ENCODE peak calls at places on chromosome 7, in seven cellular contexts. One of them, this sample, is unnamed.
A peak's percentile ranks its signal among the peaks of the same experiment; 100 is the strongest.

GRCh38 chr7:131040467-131040932 is 287.2 kb upstream of the MKLN1 start:
- DNase-seq in tibial nerve: peak; percentile 92
- DNase-seq in left colon: peak; percentile 68
- DNase-seq in DMS153: no peak
- DNase-seq in T1000: peak; percentile 9
- DNase-seq in PC-3: peak; percentile 79
- DNase-seq in LHCN-M2: peak; percentile 79
- DNase-seq in this sample: peak; percentile 69

GRCh38 chr7:47777531-47778152 is 170.6 kb downstream of the PKD1L1 start:
- DNase-seq in LHCN-M2: no peak
- DNase-seq in PC-3: no peak
- DNase-seq in DMS153: no peak
- DNase-seq in T1000: no peak
- DNase-seq in left colon: no peak
- DNase-seq in tibial nerve: no peak
- DNase-seq in this sample: no peak

GRCh38 chr7:84524714-84525694 is 330.4 kb upstream of the SEMA3A start:
- DNase-seq in left colon: no peak
- DNase-seq in T1000: no peak
- DNase-seq in DMS153: no peak
- DNase-seq in tibial nerve: no peak
- DNase-seq in LHCN-M2: peak; percentile 79
- DNase-seq in PC-3: peak; percentile 46
- DNase-seq in this sample: no peak

GRCh38 chr7:112946350-112946749 is 140.3 kb downstream of the GPR85 start:
- DNase-seq in DMS153: no peak
- DNase-seq in left colon: no peak
- DNase-seq in T1000: no peak
- DNase-seq in tibial nerve: no peak
- DNase-seq in LHCN-M2: peak; percentile 22
- DNase-seq in PC-3: no peak
- DNase-seq in this sample: no peak

GRCh38 chr7:112162161-112163020 is 43.8 kb downstream of the DOCK4 start:
- DNase-seq in PC-3: peak; percentile 58
- DNase-seq in T1000: no peak
- DNase-seq in LHCN-M2: peak; percentile 49
- DNase-seq in DMS153: peak; percentile 61
- DNase-seq in left colon: no peak
- DNase-seq in tibial nerve: no peak
- DNase-seq in this sample: no peak

GRCh38 chr7:139757968-139758367 is 19.8 kb downstream of the HIPK2 start:
- DNase-seq in PC-3: no peak
- DNase-seq in DMS153: no peak
- DNase-seq in tibial nerve: no peak
- DNase-seq in LHCN-M2: no peak
- DNase-seq in T1000: no peak
- DNase-seq in left colon: no peak
- DNase-seq in this sample: no peak

GRCh38 chr7:111953611-111954010 is 252.6 kb downstream of the DOCK4 start:
- DNase-seq in LHCN-M2: peak; percentile 67
- DNase-seq in T1000: no peak
- DNase-seq in left colon: no peak
- DNase-seq in PC-3: peak; percentile 48
- DNase-seq in DMS153: peak; percentile 31
- DNase-seq in tibial nerve: no peak
- DNase-seq in this sample: no peak

GRCh38 chr7:102439963-102440795 is 6.8 kb downstream of the ORAI2 start:
- DNase-seq in tibial nerve: no peak
- DNase-seq in T1000: peak; percentile 21
- DNase-seq in PC-3: peak; percentile 90
- DNase-seq in left colon: no peak
- DNase-seq in LHCN-M2: peak; percentile 83
- DNase-seq in DMS153: no peak
- DNase-seq in this sample: no peak

GRCh38 chr7:83166781-83167180 is 4.1 kb upstream of the PCLO start:
- DNase-seq in PC-3: no peak
- DNase-seq in DMS153: no peak
- DNase-seq in LHCN-M2: no peak
- DNase-seq in T1000: no peak
- DNase-seq in left colon: no peak
- DNase-seq in tibial nerve: no peak
- DNase-seq in this sample: no peak

GRCh38 chr7:78141533-78142281 is 343.1 kb downstream of the PHTF2 start:
- DNase-seq in LHCN-M2: peak; percentile 99
- DNase-seq in T1000: no peak
- DNase-seq in left colon: no peak
- DNase-seq in DMS153: no peak
- DNase-seq in PC-3: no peak
- DNase-seq in tibial nerve: no peak
- DNase-seq in this sample: no peak

GRCh38 chr7:7681191-7681935 is 37.0 kb downstream of the RPA3 start:
- DNase-seq in tibial nerve: peak; percentile 92
- DNase-seq in DMS153: peak; percentile 85
- DNase-seq in left colon: no peak
- DNase-seq in T1000: no peak
- DNase-seq in PC-3: peak; percentile 80
- DNase-seq in LHCN-M2: peak; percentile 76
- DNase-seq in this sample: peak; percentile 59

GRCh38 chr7:39212881-39213280 is 235.2 kb downstream of the POU6F2 start:
- DNase-seq in PC-3: no peak
- DNase-seq in left colon: no peak
- DNase-seq in DMS153: no peak
- DNase-seq in tibial nerve: no peak
- DNase-seq in T1000: no peak
- DNase-seq in LHCN-M2: no peak
- DNase-seq in this sample: no peak

GRCh38 chr7:522071-522937 is 2.7 kb upstream of the PDGFA start:
- DNase-seq in left colon: peak; percentile 70
- DNase-seq in tibial nerve: peak; percentile 33
- DNase-seq in LHCN-M2: peak; percentile 35
- DNase-seq in PC-3: peak; percentile 37
- DNase-seq in DMS153: no peak
- DNase-seq in T1000: no peak
- DNase-seq in this sample: no peak

GRCh38 chr7:139641337-139641992 is 118.0 kb downstream of the CLEC2L start:
- DNase-seq in left colon: no peak
- DNase-seq in PC-3: no peak
- DNase-seq in LHCN-M2: no peak
- DNase-seq in T1000: no peak
- DNase-seq in DMS153: no peak
- DNase-seq in tibial nerve: no peak
- DNase-seq in this sample: no peak

GRCh38 chr7:29987821-29988317 is 1.7 kb downstream of the SCRN1 start:
- DNase-seq in DMS153: peak; percentile 67
- DNase-seq in left colon: no peak
- DNase-seq in PC-3: peak; percentile 94
- DNase-seq in LHCN-M2: peak; percentile 94
- DNase-seq in T1000: peak; percentile 28
- DNase-seq in tibial nerve: peak; percentile 9
- DNase-seq in this sample: no peak

GRCh38 chr7:66202380-66202779 is 2.8 kb upstream of the TPST1 start:
- DNase-seq in tibial nerve: no peak
- DNase-seq in PC-3: no peak
- DNase-seq in T1000: no peak
- DNase-seq in LHCN-M2: no peak
- DNase-seq in DMS153: no peak
- DNase-seq in left colon: no peak
- DNase-seq in this sample: no peak

GRCh38 chr7:90763108-90763507 is 167.0 kb downstream of the CDK14 start:
- DNase-seq in LHCN-M2: no peak
- DNase-seq in DMS153: no peak
- DNase-seq in T1000: no peak
- DNase-seq in tibial nerve: no peak
- DNase-seq in left colon: no peak
- DNase-seq in PC-3: no peak
- DNase-seq in this sample: no peak

GRCh38 chr7:74094224-74095095 is 10.9 kb downstream of the LIMK1 start:
- DNase-seq in T1000: peak; percentile 68
- DNase-seq in LHCN-M2: peak; percentile 99
- DNase-seq in tibial nerve: peak; percentile 73
- DNase-seq in left colon: peak; percentile 71
- DNase-seq in DMS153: peak; percentile 36
- DNase-seq in PC-3: peak; percentile 93
- DNase-seq in this sample: peak; percentile 93

GRCh38 chr7:117048854-117049321 is 95.6 kb downstream of the ST7 start:
- DNase-seq in DMS153: peak; percentile 71
- DNase-seq in PC-3: no peak
- DNase-seq in left colon: no peak
- DNase-seq in LHCN-M2: no peak
- DNase-seq in T1000: no peak
- DNase-seq in tibial nerve: no peak
- DNase-seq in this sample: no peak

GRCh38 chr7:129266181-129266580 is 41.4 kb downstream of the AHCYL2 start:
- DNase-seq in DMS153: no peak
- DNase-seq in PC-3: peak; percentile 29
- DNase-seq in tibial nerve: no peak
- DNase-seq in left colon: no peak
- DNase-seq in T1000: no peak
- DNase-seq in LHCN-M2: no peak
- DNase-seq in this sample: no peak

GRCh38 chr7:73827568-73828106 is 3.2 kb upstream of the CLDN4 start:
- DNase-seq in left colon: peak; percentile 91
- DNase-seq in LHCN-M2: peak; percentile 15
- DNase-seq in tibial nerve: no peak
- DNase-seq in PC-3: peak; percentile 84
- DNase-seq in T1000: no peak
- DNase-seq in DMS153: peak; percentile 99
- DNase-seq in this sample: no peak

GRCh38 chr7:148983220-148984146 is 44.8 kb downstream of the PDIA4 start:
- DNase-seq in tibial nerve: peak; percentile 55
- DNase-seq in left colon: peak; percentile 47
- DNase-seq in T1000: peak; percentile 77
- DNase-seq in DMS153: peak; percentile 46
- DNase-seq in LHCN-M2: peak; percentile 89
- DNase-seq in PC-3: peak; percentile 77
- DNase-seq in this sample: peak; percentile 89

GRCh38 chr7:135509589-135509838 is 388 bp downstream of the CNOT4 start:
- DNase-seq in DMS153: no peak
- DNase-seq in T1000: no peak
- DNase-seq in PC-3: no peak
- DNase-seq in left colon: no peak
- DNase-seq in tibial nerve: no peak
- DNase-seq in LHCN-M2: no peak
- DNase-seq in this sample: no peak

GRCh38 chr7:20804376-20804775 is 17.7 kb upstream of the SP8 start:
- DNase-seq in LHCN-M2: no peak
- DNase-seq in left colon: no peak
- DNase-seq in T1000: no peak
- DNase-seq in DMS153: no peak
- DNase-seq in tibial nerve: no peak
- DNase-seq in PC-3: no peak
- DNase-seq in this sample: no peak

GRCh38 chr7:87475359-87476178 is at the start of gene ABCB4:
- DNase-seq in left colon: no peak
- DNase-seq in DMS153: no peak
- DNase-seq in PC-3: no peak
- DNase-seq in T1000: no peak
- DNase-seq in tibial nerve: no peak
- DNase-seq in LHCN-M2: no peak
- DNase-seq in this sample: no peak

GRCh38 chr7:37920619-37921339 is at the start of gene EPDR1:
- DNase-seq in LHCN-M2: peak; percentile 89
- DNase-seq in tibial nerve: peak; percentile 29
- DNase-seq in T1000: no peak
- DNase-seq in PC-3: peak; percentile 78
- DNase-seq in left colon: peak; percentile 67
- DNase-seq in DMS153: peak; percentile 84
- DNase-seq in this sample: peak; percentile 54

GRCh38 chr7:24812313-24812945 is 55.2 kb upstream of the GSDME start:
- DNase-seq in LHCN-M2: peak; percentile 58
- DNase-seq in T1000: peak; percentile 10
- DNase-seq in left colon: no peak
- DNase-seq in PC-3: peak; percentile 67
- DNase-seq in DMS153: no peak
- DNase-seq in tibial nerve: peak; percentile 44
- DNase-seq in this sample: peak; percentile 61

GRCh38 chr7:110813986-110814385 is 276.9 kb upstream of the LRRN3 start:
- DNase-seq in left colon: no peak
- DNase-seq in PC-3: no peak
- DNase-seq in LHCN-M2: no peak
- DNase-seq in tibial nerve: no peak
- DNase-seq in DMS153: no peak
- DNase-seq in T1000: no peak
- DNase-seq in this sample: no peak

GRCh38 chr7:104529567-104529966 is 201.2 kb downstream of the LHFPL3 start:
- DNase-seq in DMS153: no peak
- DNase-seq in tibial nerve: no peak
- DNase-seq in T1000: no peak
- DNase-seq in PC-3: peak; percentile 2
- DNase-seq in left colon: no peak
- DNase-seq in LHCN-M2: no peak
- DNase-seq in this sample: no peak

GRCh38 chr7:120857558-120858298 is at the start of gene TSPAN12:
- DNase-seq in T1000: peak; percentile 41
- DNase-seq in tibial nerve: peak; percentile 48
- DNase-seq in PC-3: peak; percentile 70
- DNase-seq in DMS153: peak; percentile 60
- DNase-seq in LHCN-M2: peak; percentile 81
- DNase-seq in left colon: peak; percentile 83
- DNase-seq in this sample: peak; percentile 56

GRCh38 chr7:98754041-98754479 is 115.8 kb downstream of the TMEM130 start:
- DNase-seq in left colon: no peak
- DNase-seq in DMS153: peak; percentile 76
- DNase-seq in PC-3: peak; percentile 7
- DNase-seq in tibial nerve: no peak
- DNase-seq in LHCN-M2: peak; percentile 60
- DNase-seq in T1000: no peak
- DNase-seq in this sample: no peak

GRCh38 chr7:19107392-19108147 is 9.9 kb downstream of the TWIST1 start:
- DNase-seq in left colon: no peak
- DNase-seq in PC-3: peak; percentile 33
- DNase-seq in T1000: no peak
- DNase-seq in LHCN-M2: peak; percentile 82
- DNase-seq in DMS153: no peak
- DNase-seq in tibial nerve: peak; percentile 49
- DNase-seq in this sample: no peak

GRCh38 chr7:91034459-91035368 is 229.5 kb upstream of the FZD1 start:
- DNase-seq in PC-3: peak; percentile 65
- DNase-seq in LHCN-M2: peak; percentile 68
- DNase-seq in tibial nerve: peak; percentile 83
- DNase-seq in T1000: peak; percentile 4
- DNase-seq in left colon: no peak
- DNase-seq in DMS153: peak; percentile 89
- DNase-seq in this sample: no peak

GRCh38 chr7:87192784-87193487 is 26.6 kb downstream of the TMEM243 start:
- DNase-seq in tibial nerve: no peak
- DNase-seq in left colon: no peak
- DNase-seq in T1000: no peak
- DNase-seq in PC-3: no peak
- DNase-seq in DMS153: no peak
- DNase-seq in LHCN-M2: no peak
- DNase-seq in this sample: no peak

GRCh38 chr7:63925626-63926460 is 72.8 kb upstream of the ZNF722 start:
- DNase-seq in T1000: peak; percentile 91
- DNase-seq in LHCN-M2: no peak
- DNase-seq in PC-3: peak; percentile 88
- DNase-seq in tibial nerve: peak; percentile 83
- DNase-seq in DMS153: peak; percentile 58
- DNase-seq in left colon: peak; percentile 96
- DNase-seq in this sample: peak; percentile 94

GRCh38 chr7:75928600-75928939 is 13.6 kb downstream of the POR start:
- DNase-seq in T1000: no peak
- DNase-seq in PC-3: no peak
- DNase-seq in LHCN-M2: no peak
- DNase-seq in tibial nerve: no peak
- DNase-seq in left colon: no peak
- DNase-seq in DMS153: no peak
- DNase-seq in this sample: peak; percentile 42

GRCh38 chr7:142349670-142350405 is 92.0 kb upstream of the PRSS58 start:
- DNase-seq in T1000: no peak
- DNase-seq in DMS153: no peak
- DNase-seq in LHCN-M2: no peak
- DNase-seq in left colon: no peak
- DNase-seq in PC-3: peak; percentile 91
- DNase-seq in tibial nerve: no peak
- DNase-seq in this sample: no peak

This sample was measured in activated CD8-positive, alpha-beta memory T cell treated with anti-CD3 and anti-CD28 coated beads, Interleukin-2, amount 10 ng/mL, durations not matched to agents 7 days and 5 days.